ENCODE peak calls at places on chromosomes 1 and 21, in nine cellular contexts. M is CD4-positive, alpha-beta T cell; F is OCI-LY7; X is type B pancreatic cell; V is sigmoid colon; C is bronchial epithelial cell; G is brain microvascular endothelial cell; L is A549; J is heart right ventricle. I is an unnamed sample.

GRCh38 chr1:159556931-159557369 is 21.1 kb upstream of the OR10J5 start:
- DNase-seq in F (no peak), X (no peak), G (no peak), L (no peak), J (no peak), M (no peak), C (no peak), V (no peak), I (peak)

GRCh38 chr1:205826407-205826806 is 13.4 kb upstream of the SLC41A1 start:
- DNase-seq in M (no peak), V (no peak), F (no peak), X (no peak), C (no peak), G (no peak), L (no peak), J (no peak), I (no peak)

GRCh38 chr1:81470250-81470649 is 330.5 kb upstream of the ADGRL2 start:
- DNase-seq in M (no peak), J (no peak), V (no peak), F (no peak), L (no peak), C (no peak), G (no peak), X (no peak), I (no peak)

GRCh38 chr1:145708063-145708462 is 895 bp upstream of the PDZK1 start:
- DNase-seq in V (no peak), G (no peak), C (no peak), M (no peak), L (no peak), X (no peak), F (no peak), J (no peak), I (no peak)

GRCh38 chr1:9101510-9102146 is 27.3 kb downstream of the GPR157 start:
- DNase-seq in M (no peak), V (peak), C (no peak), X (no peak), F (peak), L (peak), J (peak), G (peak), I (peak)

GRCh38 chr1:43987159-43988022 is 4.0 kb upstream of the CCDC24 start:
- DNase-seq in C (peak), M (no peak), J (no peak), L (no peak), F (no peak), X (no peak), V (no peak), G (no peak), I (no peak)

GRCh38 chr1:114219247-114219872 is 65.7 kb upstream of the SYT6 start:
- DNase-seq in V (no peak), F (no peak), L (no peak), C (no peak), X (no peak), J (no peak), G (no peak), M (no peak), I (no peak)

GRCh38 chr1:8370046-8370881 is 52.4 kb downstream of the SLC45A1 start:
- DNase-seq in G (peak), F (no peak), M (no peak), C (no peak), J (peak), X (no peak), V (peak), L (no peak), I (no peak)

GRCh38 chr1:244614113-244614836 is 38.7 kb upstream of the DESI2 start:
- DNase-seq in X (no peak), J (no peak), F (no peak), G (no peak), C (peak), V (peak), M (no peak), L (no peak), I (peak)

GRCh38 chr21:36384885-36385232 is 333 bp upstream of the CHAF1B start:
- DNase-seq in L (no peak), X (no peak), M (no peak), V (no peak), F (no peak), C (no peak), G (no peak), J (no peak), I (no peak)

GRCh38 chr21:44351535-44352252 is 1.7 kb upstream of the TRPM2 start:
- DNase-seq in G (no peak), C (no peak), X (no peak), V (no peak), F (no peak), L (no peak), J (no peak), M (no peak), I (no peak)

GRCh38 chr1:54498383-54499096 is 49.5 kb upstream of the ACOT11 start:
- DNase-seq in V (no peak), J (no peak), L (no peak), G (no peak), X (no peak), M (no peak), C (no peak), F (no peak), I (no peak)

GRCh38 chr1:184210048-184210447 is 158.5 kb downstream of the TSEN15 start:
- DNase-seq in G (no peak), F (no peak), M (no peak), J (peak), X (no peak), C (no peak), L (no peak), V (peak), I (no peak)

GRCh38 chr1:18385239-18385790 is 95.4 kb upstream of the KLHDC7A start:
- DNase-seq in C (no peak), V (no peak), G (no peak), M (no peak), J (no peak), F (no peak), L (no peak), X (no peak), I (no peak)

GRCh38 chr1:4655674-4656532 is 1.5 kb downstream of the AJAP1 start:
- DNase-seq in L (peak), J (peak), G (peak), C (peak), F (peak), M (no peak), X (peak), V (peak), I (peak)

GRCh38 chr1:186878356-186878755 is 49.6 kb downstream of the PLA2G4A start:
- DNase-seq in G (no peak), J (no peak), M (no peak), C (no peak), V (no peak), F (no peak), L (no peak), X (no peak), I (no peak)

GRCh38 chr1:63073530-63074306 is 248.6 kb upstream of the FOXD3 start:
- DNase-seq in X (no peak), J (no peak), G (no peak), M (no peak), C (no peak), V (no peak), L (no peak), F (no peak), I (no peak)

GRCh38 chr1:30891223-30891552 is 17.4 kb downstream of the SDC3 start:
- DNase-seq in X (no peak), V (no peak), J (no peak), G (no peak), F (no peak), C (no peak), M (no peak), L (no peak), I (no peak)

GRCh38 chr1:154351363-154352068 is 26.2 kb downstream of the ATP8B2 start:
- DNase-seq in L (no peak), F (no peak), M (no peak), G (no peak), C (peak), J (no peak), X (no peak), V (no peak), I (peak)

GRCh38 chr1:203278087-203278884 is 27.0 kb upstream of the BTG2 start:
- DNase-seq in G (peak), F (peak), L (no peak), M (no peak), V (peak), J (peak), C (peak), X (peak), I (no peak)

GRCh38 chr1:149849246-149849946 is 50.0 kb upstream of the BOLA1 start:
- DNase-seq in M (no peak), J (peak), L (no peak), C (no peak), G (no peak), X (no peak), F (peak), V (no peak), I (peak)

GRCh38 chr1:234602334-234603220 is 7.4 kb downstream of the IRF2BP2 start:
- DNase-seq in M (no peak), X (no peak), V (peak), C (peak), G (peak), L (peak), F (peak), J (peak), I (peak)

GRCh38 chr1:211551628-211552465 is 27.1 kb downstream of the SLC30A1 start:
- DNase-seq in X (no peak), L (no peak), C (peak), V (no peak), G (peak), J (no peak), M (no peak), F (no peak), I (peak)

GRCh38 chr21:41613421-41613998 is 105.6 kb upstream of the TMPRSS2 start:
- DNase-seq in X (no peak), F (no peak), C (no peak), M (no peak), G (no peak), V (no peak), J (no peak), L (no peak), I (no peak)

GRCh38 chr21:41611441-41611840 is 103.5 kb upstream of the TMPRSS2 start:
- DNase-seq in M (no peak), C (no peak), X (no peak), L (no peak), F (no peak), J (no peak), G (no peak), V (peak), I (no peak)

GRCh38 chr21:41612674-41613250 is 104.8 kb upstream of the TMPRSS2 start:
- DNase-seq in G (peak), J (peak), F (peak), X (peak), C (peak), M (no peak), V (peak), L (peak), I (peak)

GRCh38 chr21:41610042-41610839 is 102.3 kb upstream of the TMPRSS2 start:
- DNase-seq in C (peak), M (no peak), V (peak), F (peak), J (peak), X (no peak), G (peak), L (peak), I (peak)

DNA sequence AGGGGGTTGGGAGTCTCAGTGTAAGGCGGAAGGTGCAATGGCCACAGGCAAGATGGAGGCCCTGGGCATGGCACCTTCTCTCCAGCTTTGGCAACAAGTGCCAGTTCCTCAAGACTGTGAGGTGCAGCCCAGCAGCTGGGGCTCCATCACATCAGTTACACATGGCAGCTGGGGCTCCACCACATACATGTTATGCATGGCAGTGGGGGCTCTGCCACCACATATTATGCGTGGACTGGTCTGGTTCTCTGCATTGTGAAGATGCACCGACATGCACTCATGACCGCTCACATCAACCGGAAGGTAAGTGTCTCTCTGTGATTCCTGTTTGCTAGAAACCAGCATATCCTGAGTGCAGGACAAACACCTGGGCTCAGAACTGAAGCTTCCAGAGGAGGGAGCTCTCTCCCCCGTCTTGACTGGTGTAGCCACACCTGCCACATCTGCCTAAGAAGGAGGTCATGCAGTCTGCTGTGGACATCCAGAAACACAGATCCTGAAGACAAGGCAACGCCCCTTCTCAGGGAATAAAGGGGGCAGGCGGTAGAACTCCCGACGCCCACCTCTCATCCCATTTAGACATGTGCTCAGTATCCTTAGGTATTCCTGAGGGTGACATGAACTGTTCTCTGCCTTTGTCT is 104.1 kb upstream of the TMPRSS2 start:
- DNase-seq in G (no peak), L (peak), X (no peak), M (no peak), C (peak), J (no peak), V (peak), F (peak), I (peak)
- TF ChIP-seq CTCF in G (peak), L (no peak), X (no peak), M (no peak), C (peak), J (no peak), V (no peak), F (no peak), I (peak)

GRCh38 chr1:47147047-47147785 is 10.0 kb downstream of the CYP4A22 start:
- DNase-seq in M (no peak), V (no peak), F (no peak), G (no peak), J (no peak), L (no peak), C (no peak), X (no peak), I (no peak)
- TF ChIP-seq CTCF in M (no peak), V (no peak), F (no peak), G (no peak), J (no peak), L (no peak), C (no peak), X (peak), I (no peak)

DNA sequence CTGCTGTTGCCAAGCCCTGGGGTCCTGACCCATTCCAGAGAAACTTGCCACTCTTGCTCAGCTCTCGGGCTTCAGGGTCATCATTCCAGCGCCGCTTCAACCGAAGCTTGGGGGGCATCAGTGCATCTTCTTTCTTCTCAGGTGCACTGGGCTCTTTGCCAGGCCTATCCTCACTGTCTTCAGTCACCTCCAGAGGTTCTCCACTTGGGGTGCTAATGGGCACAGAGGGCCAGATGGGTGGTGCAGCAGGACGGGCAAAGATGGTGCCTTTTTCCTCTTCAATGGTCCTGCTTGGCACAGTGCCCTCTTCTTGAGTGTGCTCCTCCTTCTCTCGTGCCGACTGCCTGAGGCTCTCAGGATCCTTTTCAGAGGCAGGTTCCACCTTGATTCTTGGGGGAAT is 13.3 kb downstream of the ETV3 start:
- DNase-seq in G (no peak), X (no peak), C (no peak), V (no peak), F (no peak), M (no peak), J (no peak), L (no peak), I (peak)
- TF ChIP-seq CTCF in G (peak), X (no peak), C (peak), V (no peak), F (peak), M (no peak), J (no peak), L (no peak), I (no peak)

GRCh38 chr1:179251675-179252074 is 22.2 kb upstream of the ABL2 start:
- DNase-seq in J (no peak), M (no peak), X (no peak), V (no peak), G (peak), L (no peak), C (peak), F (peak), I (no peak)
- TF ChIP-seq CTCF in J (peak), M (peak), X (peak), V (peak), G (peak), L (peak), C (peak), F (peak), I (no peak)

GRCh38 chr21:14977814-14978213 is 87.0 kb downstream of the NRIP1 start:
- DNase-seq in G (no peak), F (no peak), J (no peak), X (no peak), C (no peak), M (no peak), L (no peak), V (no peak), I (no peak)

GRCh38 chr21:14979264-14979663 is 85.5 kb downstream of the NRIP1 start:
- DNase-seq in F (no peak), L (no peak), M (no peak), X (no peak), J (no peak), G (no peak), C (no peak), V (no peak), I (no peak)

GRCh38 chr21:14972678-14973077 is 92.1 kb downstream of the NRIP1 start:
- DNase-seq in G (no peak), J (no peak), V (no peak), X (no peak), C (no peak), M (no peak), L (no peak), F (no peak), I (no peak)

GRCh38 chr21:14981246-14981645 is 83.6 kb downstream of the NRIP1 start:
- DNase-seq in V (no peak), G (no peak), F (no peak), M (no peak), L (no peak), J (no peak), C (no peak), X (no peak), I (no peak)

DNA sequence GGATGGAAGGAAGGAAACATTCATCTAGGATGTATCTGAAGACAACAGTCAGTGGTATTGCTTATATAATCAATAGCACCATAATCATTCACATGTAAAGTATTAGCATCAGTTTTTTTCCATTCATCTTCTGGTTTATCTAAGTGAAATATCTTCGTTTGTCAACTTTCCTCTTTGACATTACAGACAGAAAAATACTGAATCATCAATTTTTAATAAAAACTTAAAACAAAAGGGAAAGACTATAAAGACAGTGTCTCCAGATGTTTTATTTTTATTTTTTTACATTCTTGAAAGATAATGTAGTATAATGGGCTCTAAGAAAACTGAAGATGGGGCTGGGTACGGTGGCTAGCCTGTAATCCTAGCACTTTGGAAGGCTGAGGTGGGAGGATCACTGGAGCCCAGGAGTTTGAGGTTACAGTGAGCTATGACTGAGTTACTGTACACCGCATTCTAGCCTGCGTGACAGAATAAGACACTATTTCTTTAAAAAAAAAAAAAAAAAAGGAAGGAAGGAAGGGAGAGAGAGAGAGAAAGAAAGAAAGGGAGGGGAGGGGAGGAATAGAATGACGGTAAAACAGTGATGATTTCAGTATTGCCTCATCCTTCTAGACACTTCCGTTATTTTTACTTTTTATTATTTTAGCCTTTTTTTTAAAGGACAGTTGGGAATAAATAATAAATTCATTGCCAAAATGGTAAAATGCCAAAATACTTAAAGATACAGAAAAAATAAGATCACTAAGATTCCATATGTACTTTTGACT is 89.5 kb downstream of the NRIP1 start:
- DNase-seq in X (no peak), G (no peak), C (no peak), M (no peak), J (no peak), F (no peak), V (no peak), L (no peak), I (no peak)
- TF ChIP-seq CTCF in X (no peak), G (no peak), C (no peak), M (no peak), J (no peak), F (no peak), V (no peak), L (no peak), I (no peak)

GRCh38 chr21:38240121-38240520 is 16.7 kb upstream of the KCNJ15 start:
- DNase-seq in C (no peak), L (no peak), F (no peak), J (no peak), X (no peak), V (no peak), M (no peak), G (no peak), I (no peak)

GRCh38 chr21:38242036-38242435 is 14.8 kb upstream of the KCNJ15 start:
- DNase-seq in J (no peak), G (no peak), F (no peak), X (no peak), M (no peak), V (no peak), C (no peak), L (no peak), I (no peak)

GRCh38 chr21:38241029-38241740 is 15.6 kb upstream of the KCNJ15 start:
- DNase-seq in M (no peak), L (no peak), J (no peak), G (peak), C (no peak), X (no peak), F (no peak), V (no peak), I (peak)

GRCh38 chr21:38234395-38235142 is 22.2 kb upstream of the KCNJ15 start:
- DNase-seq in C (peak), X (no peak), L (no peak), G (no peak), M (no peak), V (no peak), F (no peak), J (no peak), I (peak)

GRCh38 chr21:38236232-38236631 is 20.6 kb upstream of the KCNJ15 start:
- DNase-seq in L (no peak), M (no peak), J (no peak), V (no peak), F (no peak), G (peak), X (no peak), C (peak), I (peak)
- TF ChIP-seq CTCF in L (no peak), M (no peak), J (no peak), V (no peak), F (no peak), G (peak), X (peak), C (peak), I (no peak)

GRCh38 chr1:246528933-246529731 is 22.1 kb upstream of the SMYD3 start:
- DNase-seq in F (no peak), G (no peak), V (no peak), J (no peak), C (peak), M (no peak), L (no peak), X (no peak), I (no peak)
- TF ChIP-seq CTCF in F (no peak), G (no peak), V (no peak), J (no peak), C (no peak), M (no peak), L (peak), X (no peak), I (no peak)